ENCODE peak calls at places on chromosomes 6 and 20, in eight cellular contexts. L, M, B, K, X, Q, O and H are unnamed samples.

GRCh38 chr6:31203345-31203979 is 33.0 kb upstream of the POU5F1 start:
- DNase-seq in L (no peak), M (peak; percentile 64), B (no peak), K (peak; percentile 12), X (peak; percentile 82), Q (peak; percentile 94), O (peak; percentile 81), H (peak; percentile 97)

GRCh38 chr6:161748535-161749386 is 474.9 kb upstream of the AGPAT4 start:
- DNase-seq in L (no peak), M (peak; percentile 37), B (peak; percentile 2), K (no peak), X (peak; percentile 57), Q (peak; percentile 25), O (no peak), H (peak; percentile 38)

GRCh38 chr20:40286991-40287531 is 402.0 kb downstream of the MAFB start:
- DNase-seq in L (peak; percentile 74), M (no peak), B (peak; percentile 13), K (no peak), X (peak; percentile 93), Q (no peak), O (no peak), H (no peak)

GRCh38 chr20:59672576-59672975 is 68.2 kb downstream of the PHACTR3 start:
- DNase-seq in L (no peak), M (no peak), B (no peak), K (no peak), X (no peak), Q (no peak), O (no peak), H (no peak)

GRCh38 chr20:19830351-19830750 is 72.3 kb downstream of the RIN2 start:
- DNase-seq in L (no peak), M (peak; percentile 35), B (no peak), K (no peak), X (no peak), Q (no peak), O (peak; percentile 65), H (peak; percentile 26)

GRCh38 chr6:89471287-89471867 is 38.4 kb downstream of the ANKRD6 start:
- DNase-seq in L (no peak), M (no peak), B (no peak), K (no peak), X (no peak), Q (no peak), O (no peak), H (no peak)

GRCh38 chr6:56366112-56366852 is 118.9 kb upstream of the COL21A1 start:
- DNase-seq in L (no peak), M (no peak), B (no peak), K (no peak), X (no peak), Q (no peak), O (no peak), H (no peak)

GRCh38 chr6:36054965-36055364 is 27.4 kb downstream of the MAPK14 start:
- DNase-seq in L (no peak), M (no peak), B (no peak), K (no peak), X (no peak), Q (no peak), O (no peak), H (no peak)

GRCh38 chr20:19730716-19731115 is 27.3 kb upstream of the RIN2 start:
- DNase-seq in L (no peak), M (no peak), B (no peak), K (no peak), X (no peak), Q (no peak), O (no peak), H (no peak)

GRCh38 chr6:28953039-28953872 is 29.5 kb upstream of the TRIM27 start:
- DNase-seq in L (no peak), M (peak; percentile 69), B (no peak), K (peak; percentile 47), X (peak; percentile 75), Q (peak; percentile 66), O (peak; percentile 69), H (peak; percentile 82)

GRCh38 chr6:21767891-21768659 is 174.5 kb downstream of the SOX4 start:
- DNase-seq in L (no peak), M (no peak), B (no peak), K (no peak), X (peak; percentile 79), Q (peak; percentile 77), O (peak; percentile 89), H (peak; percentile 80)

GRCh38 chr20:25573288-25574251 is 11.8 kb downstream of the NINL start:
- DNase-seq in L (no peak), M (peak; percentile 37), B (no peak), K (no peak), X (peak; percentile 25), Q (peak; percentile 58), O (peak; percentile 86), H (no peak)

GRCh38 chr20:36645998-36646397 is at the start of gene SLA2:
- DNase-seq in L (peak; percentile 52), M (no peak), B (no peak), K (peak; percentile 27), X (no peak), Q (no peak), O (no peak), H (no peak)

GRCh38 chr6:63305278-63305677 is 14.5 kb downstream of the LGSN start:
- DNase-seq in L (no peak), M (no peak), B (no peak), K (no peak), X (peak; percentile 15), Q (no peak), O (no peak), H (no peak)

GRCh38 chr6:33204415-33205171 is at the start of gene HSD17B8:
- DNase-seq in L (peak; percentile 97), M (peak; percentile 91), B (peak; percentile 87), K (peak; percentile 86), X (no peak), Q (peak; percentile 97), O (peak; percentile 90), H (peak; percentile 85)

GRCh38 chr6:11366934-11367637 is 134.6 kb upstream of the NEDD9 start:
- DNase-seq in L (no peak), M (no peak), B (no peak), K (no peak), X (peak; percentile 82), Q (peak; percentile 32), O (no peak), H (peak; percentile 15)

GRCh38 chr20:64038579-64039292 is 2.8 kb downstream of the C20orf204 start:
- DNase-seq in L (peak; percentile 86), M (peak; percentile 18), B (no peak), K (peak; percentile 60), X (peak; percentile 83), Q (peak; percentile 76), O (peak; percentile 81), H (peak; percentile 85)

GRCh38 chr6:147648936-147649335 is 140.4 kb downstream of the SAMD5 start:
- DNase-seq in L (no peak), M (no peak), B (no peak), K (no peak), X (no peak), Q (no peak), O (peak; percentile 19), H (no peak)

GRCh38 chr6:167555836-167556235 is 230.9 kb downstream of the TTLL2 start:
- DNase-seq in L (no peak), M (no peak), B (no peak), K (no peak), X (no peak), Q (no peak), O (no peak), H (no peak)